ENCODE peak calls at places on chromosomes 5 and 9, in eight cellular contexts. F, G, A, B, L, E, V and C are unnamed samples.

GRCh38 chr5:99060306-99061261 is 131.8 kb upstream of the CHD1 start:
- DNase-seq in E (peak; percentile 66), V (peak; percentile 15), B (peak; percentile 81), A (peak; percentile 71), F (peak; percentile 67), G (peak; percentile 79), L (peak; percentile 65), C (peak; percentile 69)

GRCh38 chr5:75286211-75286773 is 49.6 kb upstream of the ANKRD31 start:
- DNase-seq in B (no peak), L (no peak), V (no peak), G (no peak), E (no peak), A (no peak), F (no peak), C (no peak)

GRCh38 chr5:91135475-91136248 is 247.5 kb downstream of the ARRDC3 start:
- DNase-seq in V (no peak), G (no peak), B (no peak), L (no peak), E (no peak), A (no peak), F (no peak), C (no peak)

GRCh38 chr5:9324348-9325056 is 221.4 kb downstream of the SEMA5A start:
- DNase-seq in B (no peak), V (no peak), E (no peak), F (peak; percentile 22), L (no peak), A (no peak), G (no peak), C (no peak)

GRCh38 chr5:124797665-124798087 is 51.2 kb upstream of the ZNF608 start:
- DNase-seq in G (no peak), B (peak; percentile 63), F (no peak), A (no peak), L (no peak), V (no peak), E (no peak), C (no peak)

GRCh38 chr9:132023409-132024180 is 56.1 kb downstream of the MED27 start:
- DNase-seq in F (no peak), L (no peak), A (no peak), E (no peak), G (no peak), B (no peak), V (no peak), C (no peak)

GRCh38 chr5:149961186-149961685 is 678 bp downstream of the SLC26A2 start:
- DNase-seq in F (no peak), L (no peak), B (no peak), A (no peak), G (no peak), V (no peak), E (no peak), C (no peak)

GRCh38 chr9:100108572-100108971 is 9.5 kb downstream of the INVS start:
- DNase-seq in F (no peak), A (no peak), B (no peak), V (no peak), L (no peak), G (no peak), E (no peak), C (no peak)

GRCh38 chr9:101668466-101668865 is 70.0 kb downstream of the GRIN3A start:
- DNase-seq in A (no peak), E (no peak), V (no peak), G (no peak), B (no peak), L (no peak), F (no peak), C (no peak)

GRCh38 chr5:165055476-165055875 is 1550.1 kb downstream of the MAT2B start:
- DNase-seq in V (no peak), B (no peak), F (no peak), E (no peak), L (no peak), G (no peak), A (no peak), C (no peak)

GRCh38 chr9:68949271-68950000 is 64.5 kb downstream of the PRKACG start:
- DNase-seq in E (no peak), B (no peak), F (peak; percentile 22), L (peak; percentile 12), A (no peak), G (no peak), V (no peak), C (no peak)

GRCh38 chr9:126617003-126617739 is 3.4 kb downstream of the LMX1B start:
- DNase-seq in G (no peak), L (no peak), B (no peak), V (no peak), F (no peak), E (no peak), A (no peak), C (no peak)

GRCh38 chr5:126359884-126360283 is 63.3 kb upstream of the GRAMD2B start:
- DNase-seq in B (no peak), L (no peak), V (no peak), F (no peak), A (no peak), G (no peak), E (no peak), C (no peak)

GRCh38 chr5:160250226-160250625 is 20.9 kb downstream of the FABP6 start:
- DNase-seq in F (no peak), E (no peak), A (no peak), B (no peak), G (no peak), V (no peak), L (no peak), C (no peak)

GRCh38 chr9:108816037-108816436 is 39.7 kb downstream of the ACTL7B start:
- DNase-seq in F (no peak), G (no peak), B (peak; percentile 14), E (no peak), A (no peak), L (no peak), V (no peak), C (no peak)

GRCh38 chr5:171957591-171958251 is 48.7 kb downstream of the FBXW11 start:
- DNase-seq in B (no peak), F (peak; percentile 53), E (peak; percentile 15), A (no peak), V (no peak), G (no peak), L (no peak), C (no peak)

GRCh38 chr5:138790684-138791083 is 37.5 kb downstream of the CTNNA1 start:
- DNase-seq in L (no peak), A (no peak), E (no peak), B (no peak), V (no peak), F (no peak), G (no peak), C (no peak)

GRCh38 chr9:26391036-26391435 is 501.6 kb downstream of the CAAP1 start:
- DNase-seq in A (no peak), E (no peak), L (no peak), G (no peak), V (no peak), F (no peak), B (no peak), C (no peak)

GRCh38 chr5:81808106-81808505 is 57.2 kb upstream of the SSBP2 start:
- DNase-seq in V (no peak), A (no peak), B (no peak), E (no peak), G (no peak), F (no peak), L (no peak), C (no peak)

GRCh38 chr9:90916147-90916734 is 114.6 kb downstream of the SYK start:
- DNase-seq in A (no peak), V (no peak), G (no peak), F (no peak), L (no peak), E (no peak), B (no peak), C (no peak)

GRCh38 chr5:133423031-133423617 is 189.2 kb downstream of the FSTL4 start:
- DNase-seq in V (no peak), L (no peak), E (no peak), G (no peak), F (no peak), B (no peak), A (peak; percentile 30), C (no peak)

GRCh38 chr5:151158287-151158661 is 695 bp upstream of the ANXA6 start:
- DNase-seq in A (peak; percentile 28), V (no peak), G (no peak), E (no peak), L (no peak), F (peak; percentile 40), B (peak; percentile 84), C (no peak)
- H3K4me1 ChIP-seq in A (peaks cover 19% of the 10 kb centered on the region), V (peaks cover 16% of the 10 kb centered on the region), G (peaks cover 37% of the 10 kb centered on the region), E (peaks cover 30% of the 10 kb centered on the region), L (peaks cover 36% of the 10 kb centered on the region), F (peaks cover 6% of the 10 kb centered on the region), B (peaks cover 24% of the 10 kb centered on the region), C (peaks cover 54% of the 10 kb centered on the region)

GRCh38 chr9:93108301-93109041 is 12.5 kb downstream of the CARD19 start:
- DNase-seq in G (no peak), A (no peak), B (peak; percentile 46), F (peak; percentile 15), V (no peak), E (peak; percentile 6), L (no peak), C (no peak)

GRCh38 chr9:93105620-93106019 is 9.6 kb downstream of the CARD19 start:
- DNase-seq in A (no peak), E (no peak), G (no peak), V (no peak), L (no peak), B (no peak), F (no peak), C (no peak)

GRCh38 chr9:93110400-93110855 is 14.4 kb downstream of the CARD19 start:
- DNase-seq in V (no peak), E (peak; percentile 5), L (no peak), F (peak; percentile 14), A (no peak), G (no peak), B (no peak), C (peak; percentile 10)

GRCh38 chr9:93107151-93107824 is 11.3 kb downstream of the CARD19 start:
- DNase-seq in B (no peak), G (no peak), L (no peak), F (peak; percentile 10), V (no peak), E (peak; percentile 1), A (no peak), C (no peak)

DNA sequence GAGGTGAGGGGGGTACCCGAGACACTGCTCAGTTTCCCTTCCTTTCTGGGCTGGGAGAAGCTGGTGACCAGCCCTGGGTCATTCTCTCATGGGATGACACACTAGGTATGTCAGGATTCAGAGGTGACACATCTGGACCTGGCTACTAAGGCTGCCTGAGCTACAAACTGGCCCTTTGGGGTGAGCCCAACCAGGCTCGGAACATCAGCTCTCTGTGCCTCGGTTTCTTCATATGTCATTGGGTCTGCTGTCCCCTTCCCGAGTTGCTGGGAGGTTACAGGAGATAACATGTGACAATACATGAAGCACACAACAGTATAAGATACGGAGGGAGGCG is 11.8 kb downstream of the CARD19 start:
- DNase-seq in E (no peak), F (peak; percentile 9), L (no peak), A (no peak), V (no peak), G (no peak), B (no peak), C (no peak)
- H3K4me1 ChIP-seq in E (peaks cover 39% of the 10 kb centered on the region), F (no peaks in the 10 kb centered on the region), L (peaks cover 14% of the 10 kb centered on the region), A (no peaks in the 10 kb centered on the region), V (no peaks in the 10 kb centered on the region), G (peaks cover 54% of the 10 kb centered on the region), B (peaks cover 18% of the 10 kb centered on the region), C (no peaks in the 10 kb centered on the region)

GRCh38 chr9:133369923-133370322 is 5.9 kb downstream of the SURF4 start:
- DNase-seq in A (no peak), F (no peak), B (no peak), E (no peak), L (no peak), G (no peak), V (no peak), C (no peak)
- H3K4me1 ChIP-seq in A (peaks cover 4% of the 10 kb centered on the region), F (peaks cover 52% of the 10 kb centered on the region), B (peaks cover 33% of the 10 kb centered on the region), E (peaks cover 50% of the 10 kb centered on the region), L (peaks cover 71% of the 10 kb centered on the region), G (peaks cover 65% of the 10 kb centered on the region), V (no peaks in the 10 kb centered on the region), C (peaks cover 82% of the 10 kb centered on the region)

GRCh38 chr5:145938699-145939531 is 2.5 kb downstream of the SH3RF2 start:
- DNase-seq in B (no peak), L (no peak), G (no peak), F (no peak), V (no peak), E (no peak), A (no peak), C (no peak)
- H3K4me1 ChIP-seq in B (no peaks in the 10 kb centered on the region), L (peaks cover 22% of the 10 kb centered on the region), G (no peaks in the 10 kb centered on the region), F (no peaks in the 10 kb centered on the region), V (peaks cover 19% of the 10 kb centered on the region), E (no peaks in the 10 kb centered on the region), A (peaks cover 40% of the 10 kb centered on the region), C (no peaks in the 10 kb centered on the region)